ENCODE peak calls at places on chromosomes 2 and 18, in ten cellular contexts. One of them, this sample, is unnamed.

GRCh38 chr2:179749210-179749609 is 112.2 kb downstream of the ZNF385B start:
- DNase-seq in NCI-H510A: no peak
- DNase-seq in breast epithelium: no peak
- DNase-seq in NCI-H460: no peak
- DNase-seq in cardiac muscle cell: peak
- DNase-seq in cerebellar cortex: no peak
- DNase-seq in stimulated activated CD4-positive, alpha-beta T cell treated with anti-CD3 and anti-CD28 coated beads, TNF-alpha, amount 100 ng/mL, for 24 hours: no peak
- DNase-seq in bronchial epithelial cell: peak
- DNase-seq in DMS153: no peak
- DNase-seq in CD8-positive, alpha-beta T cell: no peak
- DNase-seq in this sample: peak

GRCh38 chr2:188315750-188316149 is 24.1 kb downstream of the GULP1 start:
- DNase-seq in NCI-H510A: no peak
- DNase-seq in breast epithelium: no peak
- DNase-seq in NCI-H460: no peak
- DNase-seq in cardiac muscle cell: no peak
- DNase-seq in cerebellar cortex: no peak
- DNase-seq in stimulated activated CD4-positive, alpha-beta T cell treated with anti-CD3 and anti-CD28 coated beads, TNF-alpha, amount 100 ng/mL, for 24 hours: no peak
- DNase-seq in bronchial epithelial cell: no peak
- DNase-seq in DMS153: no peak
- DNase-seq in CD8-positive, alpha-beta T cell: no peak
- DNase-seq in this sample: no peak

GRCh38 chr2:101520246-101520645 is 45.3 kb upstream of the RFX8 start:
- DNase-seq in NCI-H510A: no peak
- DNase-seq in breast epithelium: no peak
- DNase-seq in NCI-H460: no peak
- DNase-seq in cardiac muscle cell: peak
- DNase-seq in cerebellar cortex: no peak
- DNase-seq in stimulated activated CD4-positive, alpha-beta T cell treated with anti-CD3 and anti-CD28 coated beads, TNF-alpha, amount 100 ng/mL, for 24 hours: no peak
- DNase-seq in bronchial epithelial cell: peak
- DNase-seq in DMS153: no peak
- DNase-seq in CD8-positive, alpha-beta T cell: no peak
- DNase-seq in this sample: no peak

GRCh38 chr2:220469201-220469600 is 841.8 kb downstream of the SLC4A3 start:
- DNase-seq in NCI-H510A: no peak
- DNase-seq in breast epithelium: no peak
- DNase-seq in NCI-H460: no peak
- DNase-seq in cardiac muscle cell: peak
- DNase-seq in cerebellar cortex: no peak
- DNase-seq in stimulated activated CD4-positive, alpha-beta T cell treated with anti-CD3 and anti-CD28 coated beads, TNF-alpha, amount 100 ng/mL, for 24 hours: no peak
- DNase-seq in bronchial epithelial cell: peak
- DNase-seq in DMS153: no peak
- DNase-seq in CD8-positive, alpha-beta T cell: no peak
- DNase-seq in this sample: peak

GRCh38 chr2:237660381-237660900 is 33.1 kb downstream of the LRRFIP1 start:
- DNase-seq in NCI-H510A: no peak
- DNase-seq in breast epithelium: no peak
- DNase-seq in NCI-H460: no peak
- DNase-seq in cardiac muscle cell: no peak
- DNase-seq in cerebellar cortex: no peak
- DNase-seq in stimulated activated CD4-positive, alpha-beta T cell treated with anti-CD3 and anti-CD28 coated beads, TNF-alpha, amount 100 ng/mL, for 24 hours: no peak
- DNase-seq in bronchial epithelial cell: no peak
- DNase-seq in DMS153: no peak
- DNase-seq in CD8-positive, alpha-beta T cell: no peak
- DNase-seq in this sample: peak

GRCh38 chr2:212708346-212708745 is 169.7 kb upstream of the ERBB4 start:
- DNase-seq in NCI-H510A: no peak
- DNase-seq in breast epithelium: no peak
- DNase-seq in NCI-H460: no peak
- DNase-seq in cardiac muscle cell: no peak
- DNase-seq in cerebellar cortex: no peak
- DNase-seq in stimulated activated CD4-positive, alpha-beta T cell treated with anti-CD3 and anti-CD28 coated beads, TNF-alpha, amount 100 ng/mL, for 24 hours: no peak
- DNase-seq in bronchial epithelial cell: no peak
- DNase-seq in DMS153: no peak
- DNase-seq in CD8-positive, alpha-beta T cell: no peak
- DNase-seq in this sample: no peak

GRCh38 chr2:46481541-46482193 is 2.3 kb downstream of the TMEM247 start:
- DNase-seq in NCI-H510A: no peak
- DNase-seq in breast epithelium: no peak
- DNase-seq in NCI-H460: no peak
- DNase-seq in cardiac muscle cell: peak
- DNase-seq in cerebellar cortex: no peak
- DNase-seq in stimulated activated CD4-positive, alpha-beta T cell treated with anti-CD3 and anti-CD28 coated beads, TNF-alpha, amount 100 ng/mL, for 24 hours: no peak
- DNase-seq in bronchial epithelial cell: peak
- DNase-seq in DMS153: peak
- DNase-seq in CD8-positive, alpha-beta T cell: no peak
- DNase-seq in this sample: peak

GRCh38 chr2:168976034-168976654 is 55.0 kb downstream of the ABCB11 start:
- DNase-seq in NCI-H510A: no peak
- DNase-seq in breast epithelium: no peak
- DNase-seq in NCI-H460: no peak
- DNase-seq in cardiac muscle cell: no peak
- DNase-seq in cerebellar cortex: peak
- DNase-seq in stimulated activated CD4-positive, alpha-beta T cell treated with anti-CD3 and anti-CD28 coated beads, TNF-alpha, amount 100 ng/mL, for 24 hours: no peak
- DNase-seq in bronchial epithelial cell: no peak
- DNase-seq in DMS153: no peak
- DNase-seq in CD8-positive, alpha-beta T cell: no peak
- DNase-seq in this sample: no peak

GRCh38 chr2:68943581-68944568 is 8.8 kb downstream of the GKN2 start:
- DNase-seq in NCI-H510A: peak
- DNase-seq in breast epithelium: no peak
- DNase-seq in NCI-H460: peak
- DNase-seq in cardiac muscle cell: peak
- DNase-seq in cerebellar cortex: peak
- DNase-seq in stimulated activated CD4-positive, alpha-beta T cell treated with anti-CD3 and anti-CD28 coated beads, TNF-alpha, amount 100 ng/mL, for 24 hours: peak
- DNase-seq in bronchial epithelial cell: peak
- DNase-seq in DMS153: peak
- DNase-seq in CD8-positive, alpha-beta T cell: peak
- DNase-seq in this sample: no peak

GRCh38 chr2:203891474-203891873 is 23.9 kb downstream of the CTLA4 start:
- DNase-seq in NCI-H510A: no peak
- DNase-seq in breast epithelium: no peak
- DNase-seq in NCI-H460: no peak
- DNase-seq in cardiac muscle cell: peak
- DNase-seq in cerebellar cortex: no peak
- DNase-seq in stimulated activated CD4-positive, alpha-beta T cell treated with anti-CD3 and anti-CD28 coated beads, TNF-alpha, amount 100 ng/mL, for 24 hours: no peak
- DNase-seq in bronchial epithelial cell: peak
- DNase-seq in DMS153: no peak
- DNase-seq in CD8-positive, alpha-beta T cell: no peak
- DNase-seq in this sample: no peak

GRCh38 chr2:35104306-35104705 is 1251.3 kb upstream of the CRIM1 start:
- DNase-seq in NCI-H510A: no peak
- DNase-seq in breast epithelium: no peak
- DNase-seq in NCI-H460: no peak
- DNase-seq in cardiac muscle cell: no peak
- DNase-seq in cerebellar cortex: no peak
- DNase-seq in stimulated activated CD4-positive, alpha-beta T cell treated with anti-CD3 and anti-CD28 coated beads, TNF-alpha, amount 100 ng/mL, for 24 hours: no peak
- DNase-seq in bronchial epithelial cell: no peak
- DNase-seq in DMS153: no peak
- DNase-seq in CD8-positive, alpha-beta T cell: no peak
- DNase-seq in this sample: no peak

GRCh38 chr2:11744631-11745394 is 1.6 kb upstream of the LPIN1 start:
- DNase-seq in NCI-H510A: peak
- DNase-seq in breast epithelium: no peak
- DNase-seq in NCI-H460: no peak
- DNase-seq in cardiac muscle cell: peak
- DNase-seq in cerebellar cortex: peak
- DNase-seq in stimulated activated CD4-positive, alpha-beta T cell treated with anti-CD3 and anti-CD28 coated beads, TNF-alpha, amount 100 ng/mL, for 24 hours: no peak
- DNase-seq in bronchial epithelial cell: no peak
- DNase-seq in DMS153: peak
- DNase-seq in CD8-positive, alpha-beta T cell: no peak
- DNase-seq in this sample: no peak

GRCh38 chr2:47503481-47504070 is 100.6 kb downstream of the MSH2 start:
- DNase-seq in NCI-H510A: no peak
- DNase-seq in breast epithelium: no peak
- DNase-seq in NCI-H460: no peak
- DNase-seq in cardiac muscle cell: no peak
- DNase-seq in cerebellar cortex: no peak
- DNase-seq in stimulated activated CD4-positive, alpha-beta T cell treated with anti-CD3 and anti-CD28 coated beads, TNF-alpha, amount 100 ng/mL, for 24 hours: no peak
- DNase-seq in bronchial epithelial cell: no peak
- DNase-seq in DMS153: no peak
- DNase-seq in CD8-positive, alpha-beta T cell: no peak
- DNase-seq in this sample: no peak

GRCh38 chr2:150787353-150788098 is 300.1 kb upstream of the RND3 start:
- DNase-seq in NCI-H510A: no peak
- DNase-seq in breast epithelium: no peak
- DNase-seq in NCI-H460: no peak
- DNase-seq in cardiac muscle cell: no peak
- DNase-seq in cerebellar cortex: no peak
- DNase-seq in stimulated activated CD4-positive, alpha-beta T cell treated with anti-CD3 and anti-CD28 coated beads, TNF-alpha, amount 100 ng/mL, for 24 hours: no peak
- DNase-seq in bronchial epithelial cell: no peak
- DNase-seq in DMS153: no peak
- DNase-seq in CD8-positive, alpha-beta T cell: no peak
- DNase-seq in this sample: no peak

GRCh38 chr2:3170792-3171455 is 206.7 kb downstream of the EIPR1 start:
- DNase-seq in NCI-H510A: no peak
- DNase-seq in breast epithelium: no peak
- DNase-seq in NCI-H460: no peak
- DNase-seq in cardiac muscle cell: no peak
- DNase-seq in cerebellar cortex: no peak
- DNase-seq in stimulated activated CD4-positive, alpha-beta T cell treated with anti-CD3 and anti-CD28 coated beads, TNF-alpha, amount 100 ng/mL, for 24 hours: no peak
- DNase-seq in bronchial epithelial cell: no peak
- DNase-seq in DMS153: no peak
- DNase-seq in CD8-positive, alpha-beta T cell: no peak
- DNase-seq in this sample: no peak

GRCh38 chr2:177334940-177335543 is 57.5 kb upstream of the AGPS start:
- DNase-seq in NCI-H510A: peak
- DNase-seq in breast epithelium: no peak
- DNase-seq in NCI-H460: peak
- DNase-seq in cardiac muscle cell: peak
- DNase-seq in cerebellar cortex: peak
- DNase-seq in stimulated activated CD4-positive, alpha-beta T cell treated with anti-CD3 and anti-CD28 coated beads, TNF-alpha, amount 100 ng/mL, for 24 hours: peak
- DNase-seq in bronchial epithelial cell: peak
- DNase-seq in DMS153: peak
- DNase-seq in CD8-positive, alpha-beta T cell: no peak
- DNase-seq in this sample: no peak

GRCh38 chr2:227471924-227472264 is at the start of gene AGFG1:
- DNase-seq in NCI-H510A: peak
- DNase-seq in breast epithelium: peak
- DNase-seq in NCI-H460: peak
- DNase-seq in cardiac muscle cell: peak
- DNase-seq in cerebellar cortex: peak
- DNase-seq in stimulated activated CD4-positive, alpha-beta T cell treated with anti-CD3 and anti-CD28 coated beads, TNF-alpha, amount 100 ng/mL, for 24 hours: peak
- DNase-seq in bronchial epithelial cell: peak
- DNase-seq in DMS153: peak
- DNase-seq in CD8-positive, alpha-beta T cell: peak
- DNase-seq in this sample: no peak

GRCh38 chr2:10414591-10414990 is 33.5 kb downstream of the ODC1 start:
- DNase-seq in NCI-H510A: peak
- DNase-seq in breast epithelium: no peak
- DNase-seq in NCI-H460: no peak
- DNase-seq in cardiac muscle cell: no peak
- DNase-seq in cerebellar cortex: no peak
- DNase-seq in stimulated activated CD4-positive, alpha-beta T cell treated with anti-CD3 and anti-CD28 coated beads, TNF-alpha, amount 100 ng/mL, for 24 hours: no peak
- DNase-seq in bronchial epithelial cell: no peak
- DNase-seq in DMS153: peak
- DNase-seq in CD8-positive, alpha-beta T cell: no peak
- DNase-seq in this sample: no peak

GRCh38 chr2:47534179-47534919 is 131.4 kb downstream of the MSH2 start:
- DNase-seq in NCI-H510A: peak
- DNase-seq in breast epithelium: no peak
- DNase-seq in NCI-H460: no peak
- DNase-seq in cardiac muscle cell: peak
- DNase-seq in cerebellar cortex: no peak
- DNase-seq in stimulated activated CD4-positive, alpha-beta T cell treated with anti-CD3 and anti-CD28 coated beads, TNF-alpha, amount 100 ng/mL, for 24 hours: no peak
- DNase-seq in bronchial epithelial cell: peak
- DNase-seq in DMS153: no peak
- DNase-seq in CD8-positive, alpha-beta T cell: no peak
- DNase-seq in this sample: no peak

GRCh38 chr18:51522338-51522737 is 324.9 kb upstream of the MEX3C start:
- DNase-seq in NCI-H510A: no peak
- DNase-seq in breast epithelium: no peak
- DNase-seq in NCI-H460: no peak
- DNase-seq in cardiac muscle cell: no peak
- DNase-seq in cerebellar cortex: no peak
- DNase-seq in stimulated activated CD4-positive, alpha-beta T cell treated with anti-CD3 and anti-CD28 coated beads, TNF-alpha, amount 100 ng/mL, for 24 hours: no peak
- DNase-seq in bronchial epithelial cell: no peak
- DNase-seq in DMS153: no peak
- DNase-seq in CD8-positive, alpha-beta T cell: no peak
- DNase-seq in this sample: no peak

GRCh38 chr2:140589273-140589672 is 1541.5 kb downstream of the LRP1B start:
- DNase-seq in NCI-H510A: no peak
- DNase-seq in breast epithelium: no peak
- DNase-seq in NCI-H460: no peak
- DNase-seq in cardiac muscle cell: peak
- DNase-seq in cerebellar cortex: no peak
- DNase-seq in stimulated activated CD4-positive, alpha-beta T cell treated with anti-CD3 and anti-CD28 coated beads, TNF-alpha, amount 100 ng/mL, for 24 hours: no peak
- DNase-seq in bronchial epithelial cell: no peak
- DNase-seq in DMS153: no peak
- DNase-seq in CD8-positive, alpha-beta T cell: no peak
- DNase-seq in this sample: no peak

GRCh38 chr2:23528171-23528570 is 143.2 kb downstream of the KLHL29 start:
- DNase-seq in NCI-H510A: no peak
- DNase-seq in breast epithelium: no peak
- DNase-seq in NCI-H460: no peak
- DNase-seq in cardiac muscle cell: no peak
- DNase-seq in cerebellar cortex: no peak
- DNase-seq in stimulated activated CD4-positive, alpha-beta T cell treated with anti-CD3 and anti-CD28 coated beads, TNF-alpha, amount 100 ng/mL, for 24 hours: no peak
- DNase-seq in bronchial epithelial cell: no peak
- DNase-seq in DMS153: no peak
- DNase-seq in CD8-positive, alpha-beta T cell: no peak
- DNase-seq in this sample: no peak

GRCh38 chr2:148999451-148999891 is 39.0 kb upstream of the LYPD6B start:
- DNase-seq in NCI-H510A: no peak
- DNase-seq in breast epithelium: no peak
- DNase-seq in NCI-H460: no peak
- DNase-seq in cardiac muscle cell: no peak
- DNase-seq in cerebellar cortex: no peak
- DNase-seq in stimulated activated CD4-positive, alpha-beta T cell treated with anti-CD3 and anti-CD28 coated beads, TNF-alpha, amount 100 ng/mL, for 24 hours: no peak
- DNase-seq in bronchial epithelial cell: no peak
- DNase-seq in DMS153: peak
- DNase-seq in CD8-positive, alpha-beta T cell: no peak
- DNase-seq in this sample: no peak

GRCh38 chr18:11654736-11655604 is 34.1 kb upstream of the GNAL start:
- DNase-seq in NCI-H510A: peak
- DNase-seq in breast epithelium: no peak
- DNase-seq in NCI-H460: peak
- DNase-seq in cardiac muscle cell: peak
- DNase-seq in cerebellar cortex: peak
- DNase-seq in stimulated activated CD4-positive, alpha-beta T cell treated with anti-CD3 and anti-CD28 coated beads, TNF-alpha, amount 100 ng/mL, for 24 hours: peak
- DNase-seq in bronchial epithelial cell: peak
- DNase-seq in DMS153: no peak
- DNase-seq in CD8-positive, alpha-beta T cell: no peak
- DNase-seq in this sample: peak

GRCh38 chr2:11099122-11100065 is 55.9 kb upstream of the SLC66A3 start:
- DNase-seq in NCI-H510A: no peak
- DNase-seq in breast epithelium: no peak
- DNase-seq in NCI-H460: no peak
- DNase-seq in cardiac muscle cell: no peak
- DNase-seq in cerebellar cortex: no peak
- DNase-seq in stimulated activated CD4-positive, alpha-beta T cell treated with anti-CD3 and anti-CD28 coated beads, TNF-alpha, amount 100 ng/mL, for 24 hours: no peak
- DNase-seq in bronchial epithelial cell: no peak
- DNase-seq in DMS153: no peak
- DNase-seq in CD8-positive, alpha-beta T cell: no peak
- DNase-seq in this sample: no peak

GRCh38 chr18:22006458-22006857 is 162.9 kb upstream of the GATA6 start:
- DNase-seq in NCI-H510A: no peak
- DNase-seq in breast epithelium: no peak
- DNase-seq in NCI-H460: no peak
- DNase-seq in cardiac muscle cell: no peak
- DNase-seq in cerebellar cortex: no peak
- DNase-seq in stimulated activated CD4-positive, alpha-beta T cell treated with anti-CD3 and anti-CD28 coated beads, TNF-alpha, amount 100 ng/mL, for 24 hours: no peak
- DNase-seq in bronchial epithelial cell: no peak
- DNase-seq in DMS153: no peak
- DNase-seq in CD8-positive, alpha-beta T cell: no peak
- DNase-seq in this sample: no peak

GRCh38 chr2:28471214-28471613 is 24.6 kb upstream of the PLB1 start:
- DNase-seq in NCI-H510A: no peak
- DNase-seq in breast epithelium: no peak
- DNase-seq in NCI-H460: no peak
- DNase-seq in cardiac muscle cell: no peak
- DNase-seq in cerebellar cortex: no peak
- DNase-seq in stimulated activated CD4-positive, alpha-beta T cell treated with anti-CD3 and anti-CD28 coated beads, TNF-alpha, amount 100 ng/mL, for 24 hours: no peak
- DNase-seq in bronchial epithelial cell: peak
- DNase-seq in DMS153: no peak
- DNase-seq in CD8-positive, alpha-beta T cell: no peak
- DNase-seq in this sample: no peak

GRCh38 chr2:16506366-16506765 is 159.3 kb downstream of the CYRIA start:
- DNase-seq in NCI-H510A: no peak
- DNase-seq in breast epithelium: no peak
- DNase-seq in NCI-H460: no peak
- DNase-seq in cardiac muscle cell: no peak
- DNase-seq in cerebellar cortex: no peak
- DNase-seq in stimulated activated CD4-positive, alpha-beta T cell treated with anti-CD3 and anti-CD28 coated beads, TNF-alpha, amount 100 ng/mL, for 24 hours: no peak
- DNase-seq in bronchial epithelial cell: no peak
- DNase-seq in DMS153: peak
- DNase-seq in CD8-positive, alpha-beta T cell: no peak
- DNase-seq in this sample: peak

This sample was measured in LNCaP clone FGC.